ENCODE peak calls at places on chromosomes 5 and 9, in ten cellular contexts. M, L, E, T, F, Z, P, U, Q and Y are unnamed samples.

GRCh38 chr5:77844408-77845272 is 68.5 kb upstream of the TBCA start:
- DNase-seq in M (no peak), L (peak; percentile 49), E (no peak), T (peak; percentile 47), F (no peak), Z (no peak), P (no peak), U (no peak), Q (no peak), Y (no peak)

GRCh38 chr9:98796364-98797101 is at the start of gene ANKS6:
- DNase-seq in M (no peak), L (peak; percentile 95), E (peak; percentile 46), T (peak; percentile 97), F (peak; percentile 78), Z (peak; percentile 44), P (peak; percentile 64), U (peak; percentile 45), Q (peak; percentile 78), Y (peak; percentile 84)

GRCh38 chr9:81898851-81899250 is 29.4 kb upstream of the SPATA31D4 start:
- DNase-seq in M (no peak), L (no peak), E (no peak), T (no peak), F (no peak), Z (no peak), P (no peak), U (no peak), Q (no peak), Y (no peak)

GRCh38 chr9:73166453-73166852 is 14.8 kb downstream of the ANXA1 start:
- DNase-seq in M (no peak), L (no peak), E (no peak), T (no peak), F (no peak), Z (no peak), P (no peak), U (no peak), Q (no peak), Y (no peak)

GRCh38 chr5:129410488-129410887 is 49.6 kb upstream of the ADAMTS19 start:
- DNase-seq in M (no peak), L (no peak), E (no peak), T (no peak), F (no peak), Z (peak; percentile 30), P (no peak), U (no peak), Q (no peak), Y (no peak)

GRCh38 chr5:119191944-119192343 is 121.1 kb downstream of the DMXL1 start:
- DNase-seq in M (no peak), L (no peak), E (no peak), T (no peak), F (no peak), Z (no peak), P (no peak), U (no peak), Q (no peak), Y (no peak)

GRCh38 chr5:73112359-73112758 is 8.0 kb upstream of the TMEM171 start:
- DNase-seq in M (no peak), L (no peak), E (no peak), T (no peak), F (no peak), Z (no peak), P (no peak), U (no peak), Q (no peak), Y (no peak)

GRCh38 chr5:453725-454481 is 10.9 kb downstream of the EXOC3 start:
- DNase-seq in M (no peak), L (no peak), E (no peak), T (no peak), F (no peak), Z (no peak), P (no peak), U (no peak), Q (no peak), Y (peak; percentile 4)

GRCh38 chr5:55551298-55551846 is 16.6 kb upstream of the PLPP1 start:
- DNase-seq in M (no peak), L (no peak), E (no peak), T (no peak), F (no peak), Z (no peak), P (no peak), U (no peak), Q (peak; percentile 13), Y (no peak)

GRCh38 chr9:112545237-112545636 is 58.6 kb downstream of the KIAA1958 start:
- DNase-seq in M (no peak), L (no peak), E (no peak), T (no peak), F (no peak), Z (no peak), P (no peak), U (no peak), Q (no peak), Y (no peak)

GRCh38 chr5:126138475-126139005 is 284.7 kb upstream of the GRAMD2B start:
- DNase-seq in M (no peak), L (no peak), E (no peak), T (peak; percentile 20), F (no peak), Z (no peak), P (no peak), U (peak; percentile 19), Q (no peak), Y (no peak)

GRCh38 chr5:43429706-43430105 is 17.5 kb upstream of the CCL28 start:
- DNase-seq in M (no peak), L (no peak), E (no peak), T (no peak), F (no peak), Z (no peak), P (no peak), U (no peak), Q (no peak), Y (no peak)

GRCh38 chr9:19411316-19411715 is 2.5 kb downstream of the ACER2 start:
- DNase-seq in M (no peak), L (no peak), E (no peak), T (no peak), F (no peak), Z (no peak), P (no peak), U (peak; percentile 68), Q (no peak), Y (no peak)

GRCh38 chr9:19074836-19075235 is 25.6 kb downstream of the RRAGA start:
- DNase-seq in M (no peak), L (no peak), E (no peak), T (no peak), F (no peak), Z (no peak), P (no peak), U (no peak), Q (no peak), Y (no peak)

GRCh38 chr9:124491049-124491975 is 15.9 kb downstream of the NR5A1 start:
- DNase-seq in M (no peak), L (no peak), E (no peak), T (no peak), F (no peak), Z (no peak), P (no peak), U (no peak), Q (no peak), Y (no peak)

GRCh38 chr9:105969672-105970071 is 275.3 kb downstream of the TMEM38B start:
- DNase-seq in M (no peak), L (no peak), E (no peak), T (no peak), F (no peak), Z (no peak), P (no peak), U (no peak), Q (no peak), Y (no peak)

GRCh38 chr9:135907446-135908333 is at the start of gene CAMSAP1:
- DNase-seq in M (peak; percentile 74), L (peak; percentile 99), E (peak; percentile 79), T (peak; percentile 99), F (peak; percentile 91), Z (peak; percentile 80), P (peak; percentile 83), U (peak; percentile 84), Q (peak; percentile 97), Y (peak; percentile 96)

GRCh38 chr5:93730124-93730523 is 11.3 kb downstream of the POU5F2 start:
- DNase-seq in M (no peak), L (no peak), E (no peak), T (no peak), F (no peak), Z (no peak), P (no peak), U (no peak), Q (no peak), Y (no peak)

GRCh38 chr9:137417161-137418021 is 5.6 kb downstream of the EXD3 start:
- DNase-seq in M (no peak), L (peak; percentile 74), E (peak; percentile 33), T (no peak), F (no peak), Z (no peak), P (no peak), U (no peak), Q (no peak), Y (no peak)

GRCh38 chr5:76256116-76256889 is 146.8 kb upstream of the IQGAP2 start:
- DNase-seq in M (peak; percentile 52), L (peak; percentile 67), E (peak; percentile 76), T (peak; percentile 67), F (peak; percentile 54), Z (peak; percentile 67), P (no peak), U (peak; percentile 70), Q (peak; percentile 38), Y (peak; percentile 19)

GRCh38 chr9:82805027-82805426 is 257.9 kb downstream of the RASEF start:
- DNase-seq in M (no peak), L (no peak), E (no peak), T (no peak), F (no peak), Z (no peak), P (no peak), U (no peak), Q (peak; percentile 8), Y (no peak)

GRCh38 chr5:132309679-132310078 is 15.5 kb downstream of the SLC22A4 start:
- DNase-seq in M (no peak), L (no peak), E (no peak), T (no peak), F (no peak), Z (no peak), P (no peak), U (no peak), Q (no peak), Y (no peak)